ENCODE peak calls at places on chromosomes 12 and 14, in five cellular contexts. J is glutamatergic neuron, K is heart left ventricle, X is astrocyte, U is fibroblast of pulmonary artery. F is an unnamed sample.

GRCh38 chr14:101034986-101035385 is 131.5 kb upstream of the RTL1 start:
- DNase-seq in J (no peak), K (peak; percentile 10), X (no peak), U (no peak), F (no peak)

GRCh38 chr12:3117144-3117581 is 40.0 kb downstream of the TSPAN9 start:
- DNase-seq in J (no peak), K (peak; percentile 41), X (peak; percentile 95), U (peak; percentile 96), F (no peak)

GRCh38 chr14:68968051-68968450 is 11.1 kb downstream of the ACTN1 start:
- DNase-seq in J (no peak), K (no peak), X (no peak), U (no peak), F (no peak)

GRCh38 chr12:109731231-109731731 is 17.7 kb downstream of the FAM222A start:
- DNase-seq in J (peak; percentile 10), K (peak; percentile 14), X (no peak), U (no peak), F (no peak)

GRCh38 chr14:39426605-39427004 is 5.6 kb downstream of the FBXO33 start:
- DNase-seq in J (no peak), K (no peak), X (peak; percentile 58), U (peak; percentile 74), F (no peak)

GRCh38 chr14:61558271-61558670 is 137.0 kb upstream of the HIF1A start:
- DNase-seq in J (no peak), K (peak; percentile 47), X (no peak), U (no peak), F (no peak)

GRCh38 chr12:6049587-6049986 is 74.9 kb downstream of the VWF start:
- DNase-seq in J (no peak), K (no peak), X (no peak), U (no peak), F (no peak)

GRCh38 chr14:63205850-63206249 is 1.6 kb downstream of the RHOJ start:
- DNase-seq in J (no peak), K (no peak), X (peak; percentile 52), U (peak; percentile 59), F (no peak)

GRCh38 chr12:107515446-107515958 is 170.1 kb upstream of the PWP1 start:
- DNase-seq in J (no peak), K (peak; percentile 75), X (peak; percentile 99), U (peak; percentile 85), F (no peak)

GRCh38 chr12:3200032-3200617 is 122.9 kb downstream of the TSPAN9 start:
- DNase-seq in J (peak; percentile 92), K (peak; percentile 73), X (peak; percentile 35), U (peak; percentile 50), F (peak; percentile 75)

GRCh38 chr12:131250028-131250950 is 296.6 kb downstream of the ADGRD1 start:
- DNase-seq in J (no peak), K (no peak), X (no peak), U (no peak), F (no peak)

GRCh38 chr14:23177181-23177580 is 6.3 kb downstream of the SLC7A8 start:
- DNase-seq in J (no peak), K (no peak), X (no peak), U (no peak), F (no peak)

GRCh38 chr14:81206115-81206514 is 14.6 kb downstream of the GTF2A1 start:
- DNase-seq in J (no peak), K (no peak), X (no peak), U (no peak), F (no peak)

GRCh38 chr12:13189254-13189653 is 7.3 kb upstream of the EMP1 start:
- DNase-seq in J (no peak), K (no peak), X (no peak), U (no peak), F (no peak)

GRCh38 chr12:45988259-45988658 is 2.1 kb downstream of the SCAF11 start:
- DNase-seq in J (no peak), K (no peak), X (peak; percentile 40), U (no peak), F (no peak)

GRCh38 chr12:47870175-47870781 is 34.5 kb downstream of the VDR start:
- DNase-seq in J (peak; percentile 51), K (peak; percentile 54), X (no peak), U (peak; percentile 29), F (peak; percentile 20)

GRCh38 chr12:76688627-76689026 is 75.3 kb upstream of the ZDHHC17 start:
- DNase-seq in J (no peak), K (no peak), X (no peak), U (no peak), F (no peak)

GRCh38 chr12:57755454-57756372 is 810 bp downstream of the MARCHF9 start:
- DNase-seq in J (peak; percentile 49), K (no peak), X (no peak), U (no peak), F (no peak)

GRCh38 chr14:53668861-53669260 is 287.8 kb downstream of the BMP4 start:
- DNase-seq in J (no peak), K (no peak), X (peak; percentile 60), U (peak; percentile 5), F (no peak)

GRCh38 chr14:53663709-53664108 is 292.9 kb downstream of the BMP4 start:
- DNase-seq in J (peak; percentile 56), K (no peak), X (no peak), U (peak; percentile 40), F (no peak)
- TF ChIP-seq CTCF in J (peak; percentile 20), K (peak; percentile 38), X (peak; percentile 20), U (peak; percentile 57), F (peak; percentile 39)

GRCh38 chr12:65306603-65307501 is 28.4 kb downstream of the MSRB3 start:
- DNase-seq in J (no peak), K (peak; percentile 80), X (peak; percentile 51), U (peak; percentile 88), F (peak; percentile 23)
- TF ChIP-seq CTCF in J (peak; percentile 60), K (peak; percentile 44), X (peak; percentile 77), U (peak; percentile 81), F (peak; percentile 77)

GRCh38 chr12:21453312-21453852 is 15.9 kb downstream of the PYROXD1 start:
- DNase-seq in J (no peak), K (no peak), X (no peak), U (no peak), F (no peak)

GRCh38 chr12:21456291-21456780 is 18.9 kb downstream of the PYROXD1 start:
- DNase-seq in J (no peak), K (no peak), X (no peak), U (no peak), F (no peak)

DNA sequence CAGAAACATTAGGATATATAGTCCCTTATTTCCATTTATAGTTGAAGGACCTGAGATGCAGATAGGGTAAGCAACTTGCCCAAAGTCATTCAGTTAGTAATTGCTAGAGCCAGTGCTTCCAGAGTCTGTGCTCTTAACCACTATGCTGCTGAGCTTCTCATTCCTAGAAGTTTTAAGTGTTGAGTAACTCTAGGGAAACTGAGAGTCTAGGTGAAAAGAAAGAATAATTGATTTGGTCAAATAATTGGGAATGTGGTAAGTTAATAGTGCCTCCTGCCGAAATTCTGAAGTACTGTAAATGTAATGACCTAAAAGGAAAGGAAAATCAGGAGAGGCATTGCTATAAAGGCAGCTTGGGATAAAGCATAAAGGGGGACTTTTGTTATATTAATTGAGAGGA is 14.1 kb downstream of the PYROXD1 start:
- DNase-seq in J (no peak), K (no peak), X (peak; percentile 73), U (peak; percentile 13), F (no peak)
- TF ChIP-seq CTCF in J (no peak), K (no peak), X (peak; percentile 19), U (peak; percentile 23), F (peak; percentile 47)

GRCh38 chr12:19223018-19223417 is 93.5 kb downstream of the PLEKHA5 start:
- DNase-seq in J (no peak), K (no peak), X (no peak), U (peak; percentile 45), F (no peak)
- TF ChIP-seq CTCF in J (peak; percentile 49), K (no peak), X (peak; percentile 29), U (peak; percentile 28), F (peak; percentile 57)

GRCh38 chr14:21104448-21105060 is 3.7 kb downstream of the TMEM253 start:
- DNase-seq in J (peak; percentile 82), K (peak; percentile 84), X (peak; percentile 63), U (peak; percentile 85), F (peak; percentile 64)

GRCh38 chr14:21101802-21102413 is 1.0 kb downstream of the TMEM253 start:
- DNase-seq in J (no peak), K (no peak), X (no peak), U (no peak), F (no peak)

GRCh38 chr14:21103710-21104447 is 3.0 kb downstream of the TMEM253 start:
- DNase-seq in J (peak; percentile 95), K (peak; percentile 97), X (peak; percentile 92), U (peak; percentile 96), F (peak; percentile 92)

GRCh38 chr14:21102472-21103164 is 1.8 kb downstream of the TMEM253 start:
- DNase-seq in J (no peak), K (no peak), X (no peak), U (no peak), F (no peak)

GRCh38 chr14:21103165-21103709 is 2.4 kb downstream of the TMEM253 start:
- DNase-seq in J (no peak), K (no peak), X (no peak), U (no peak), F (no peak)
- TF ChIP-seq CTCF in J (no peak), K (no peak), X (no peak), U (no peak), F (peak; percentile 77)

F was measured in neural crest cell.